ENCODE peak calls at places on chromosomes 11 and 22, in five cellular contexts. H is AG09309, L is WTC11, G is ACHN, C is mesenchymal stem cell. F is an unnamed sample.

GRCh38 chr22:50527921-50528681 is 1.7 kb downstream of the TYMP start:
- DNase-seq in H (no peak), L (no peak), G (no peak), C (peak), F (no peak)

GRCh38 chr11:121464352-121464946 is 11.7 kb upstream of the SORL1-AS1 start:
- DNase-seq in H (peak), L (no peak), G (peak), C (peak), F (no peak)

GRCh38 chr22:23903328-23903971 is 9.3 kb downstream of the MIF start:
- DNase-seq in H (no peak), L (no peak), G (no peak), C (no peak), F (no peak)

GRCh38 chr11:123116486-123116885 is 54.5 kb upstream of the HSPA8 start:
- DNase-seq in H (no peak), L (no peak), G (no peak), C (no peak), F (no peak)

GRCh38 chr22:34866081-34866480 is 199.9 kb upstream of the ISX start:
- DNase-seq in H (no peak), L (no peak), G (no peak), C (no peak), F (no peak)

GRCh38 chr22:44449061-44449682 is 48.9 kb downstream of the RTL6 start:
- DNase-seq in H (peak), L (no peak), G (peak), C (peak), F (no peak)

GRCh38 chr22:34760276-34761008 is 305.5 kb upstream of the ISX start:
- DNase-seq in H (no peak), L (no peak), G (no peak), C (no peak), F (no peak)

GRCh38 chr11:13685461-13686108 is 17.1 kb downstream of the FAR1 start:
- DNase-seq in H (no peak), L (no peak), G (no peak), C (peak), F (no peak)

GRCh38 chr11:861105-861479 is 18.4 kb downstream of the TSPAN4 start:
- DNase-seq in H (no peak), L (no peak), G (no peak), C (no peak), F (no peak)

GRCh38 chr11:82546556-82547162 is 187.0 kb downstream of the FAM181B start:
- DNase-seq in H (no peak), L (no peak), G (no peak), C (no peak), F (no peak)

GRCh38 chr22:27513021-27513420 is 288.5 kb downstream of the MN1 start:
- DNase-seq in H (no peak), L (no peak), G (no peak), C (no peak), F (no peak)

GRCh38 chr11:57777969-57778317 is 16.3 kb downstream of the CTNND1 start:
- DNase-seq in H (no peak), L (no peak), G (no peak), C (no peak), F (no peak)

GRCh38 chr11:118084247-118084646 is 2.5 kb downstream of the SMIM35 start:
- DNase-seq in H (peak), L (no peak), G (no peak), C (peak), F (no peak)

GRCh38 chr11:65150513-65151271 is 16.4 kb upstream of the SYVN1 start:
- DNase-seq in H (peak), L (no peak), G (peak), C (peak), F (no peak)

F was measured in memory B cell.